ENCODE peak calls at places on chromosomes 7 and 10, in four cellular contexts. U is dermis blood vessel endothelial cell; D is activated CD8-positive, alpha-beta T cell treated with anti-CD3 and anti-CD28 coated beads for 36 hours; O is NCI-H446. F is an unnamed sample.

GRCh38 chr7:155361947-155362346 is 64.3 kb downstream of the INSIG1 start:
- DNase-seq in U (no peak), O (no peak), D (no peak), F (no peak)

GRCh38 chr7:130632111-130632510 is 36.4 kb downstream of the COPG2 start:
- DNase-seq in O (no peak), U (peak; percentile 56), D (no peak), F (no peak)

GRCh38 chr7:8719102-8719501 is 285.7 kb downstream of the NXPH1 start:
- DNase-seq in O (no peak), D (no peak), U (no peak), F (no peak)

GRCh38 chr10:79938728-79939380 is 10.1 kb downstream of the SFTPD start:
- DNase-seq in U (peak; percentile 68), O (no peak), D (peak; percentile 42), F (no peak)

GRCh38 chr7:29328050-29328449 is 133.5 kb downstream of the CHN2 start:
- DNase-seq in O (no peak), U (no peak), D (no peak), F (no peak)

GRCh38 chr7:73704640-73705550 is 14.6 kb downstream of the STX1A start:
- DNase-seq in D (no peak), U (peak; percentile 23), O (peak; percentile 47), F (no peak)

GRCh38 chr10:126592901-126593300 is 77.6 kb downstream of the C10orf90 start:
- DNase-seq in O (no peak), U (no peak), D (no peak), F (no peak)

GRCh38 chr10:113103131-113103830 is 153.2 kb downstream of the TCF7L2 start:
- DNase-seq in O (no peak), D (no peak), U (no peak), F (no peak)

GRCh38 chr10:125064681-125065492 is 95.5 kb downstream of the CTBP2 start:
- DNase-seq in O (no peak), U (peak; percentile 34), D (peak; percentile 33), F (peak; percentile 35)

GRCh38 chr7:134512271-134512670 is 15.1 kb upstream of the AKR1B10 start:
- DNase-seq in O (no peak), U (no peak), D (no peak), F (no peak)